ENCODE peak calls at places on chromosomes 2 and 18, in five cellular contexts. One of them, this sample, is unnamed.

GRCh38 chr2:64952896-64953482 is 36.2 kb upstream of the SLC1A4 start:
- DNase-seq in upper lobe of right lung: no peak
- DNase-seq in fibroblast of lung: peak; percentile 96
- DNase-seq in CD8-positive, alpha-beta T cell: no peak
- DNase-seq in neuronal stem cell: no peak
- DNase-seq in this sample: no peak

GRCh38 chr2:29902356-29902755 is 19.0 kb downstream of the ALK start:
- DNase-seq in fibroblast of lung: no peak
- DNase-seq in neuronal stem cell: no peak
- DNase-seq in upper lobe of right lung: no peak
- DNase-seq in CD8-positive, alpha-beta T cell: no peak
- DNase-seq in this sample: no peak

GRCh38 chr2:29123584-29124349 is 8.6 kb downstream of the CLIP4 start:
- DNase-seq in fibroblast of lung: peak; percentile 72
- DNase-seq in upper lobe of right lung: no peak
- DNase-seq in neuronal stem cell: no peak
- DNase-seq in CD8-positive, alpha-beta T cell: no peak
- DNase-seq in this sample: no peak

GRCh38 chr2:16481342-16481741 is 184.3 kb downstream of the CYRIA start:
- DNase-seq in CD8-positive, alpha-beta T cell: no peak
- DNase-seq in neuronal stem cell: no peak
- DNase-seq in fibroblast of lung: no peak
- DNase-seq in upper lobe of right lung: no peak
- DNase-seq in this sample: no peak

GRCh38 chr2:188897096-188897495 is 77.1 kb upstream of the COL3A1 start:
- DNase-seq in neuronal stem cell: no peak
- DNase-seq in CD8-positive, alpha-beta T cell: no peak
- DNase-seq in fibroblast of lung: peak; percentile 83
- DNase-seq in upper lobe of right lung: no peak
- DNase-seq in this sample: no peak

GRCh38 chr18:25001803-25002202 is 350.2 kb downstream of the ZNF521 start:
- DNase-seq in CD8-positive, alpha-beta T cell: no peak
- DNase-seq in fibroblast of lung: no peak
- DNase-seq in upper lobe of right lung: no peak
- DNase-seq in neuronal stem cell: no peak
- DNase-seq in this sample: no peak

GRCh38 chr18:10453261-10453884 is 1.1 kb upstream of the APCDD1 start:
- DNase-seq in neuronal stem cell: no peak
- DNase-seq in upper lobe of right lung: no peak
- DNase-seq in CD8-positive, alpha-beta T cell: no peak
- DNase-seq in fibroblast of lung: no peak
- DNase-seq in this sample: no peak

GRCh38 chr2:70716131-70716766 is 51.8 kb downstream of the ADD2 start:
- DNase-seq in CD8-positive, alpha-beta T cell: no peak
- DNase-seq in neuronal stem cell: no peak
- DNase-seq in upper lobe of right lung: no peak
- DNase-seq in fibroblast of lung: no peak
- DNase-seq in this sample: no peak

GRCh38 chr18:22683196-22683676 is 249.9 kb upstream of the RBBP8 start:
- DNase-seq in upper lobe of right lung: no peak
- DNase-seq in neuronal stem cell: no peak
- DNase-seq in fibroblast of lung: peak; percentile 83
- DNase-seq in CD8-positive, alpha-beta T cell: no peak
- DNase-seq in this sample: peak; percentile 86

GRCh38 chr18:36128907-36129299 is 237 bp downstream of the SLC39A6 start:
- DNase-seq in CD8-positive, alpha-beta T cell: no peak
- DNase-seq in neuronal stem cell: no peak
- DNase-seq in upper lobe of right lung: no peak
- DNase-seq in fibroblast of lung: no peak
- DNase-seq in this sample: no peak

GRCh38 chr2:109383505-109384307 is 230.1 kb downstream of the SEPTIN10 start:
- DNase-seq in upper lobe of right lung: peak; percentile 28
- DNase-seq in CD8-positive, alpha-beta T cell: no peak
- DNase-seq in neuronal stem cell: no peak
- DNase-seq in fibroblast of lung: no peak
- DNase-seq in this sample: peak; percentile 33

GRCh38 chr2:88018969-88019368 is 2.6 kb upstream of the RNU2-63P start:
- DNase-seq in fibroblast of lung: no peak
- DNase-seq in neuronal stem cell: no peak
- DNase-seq in upper lobe of right lung: no peak
- DNase-seq in CD8-positive, alpha-beta T cell: no peak
- DNase-seq in this sample: no peak
- H3K9me3 ChIP-seq in fibroblast of lung: no peaks in the 10 kb centered on the region
- H3K9me3 ChIP-seq in neuronal stem cell: no peaks in the 10 kb centered on the region
- H3K9me3 ChIP-seq in upper lobe of right lung: no peaks in the 10 kb centered on the region
- H3K9me3 ChIP-seq in CD8-positive, alpha-beta T cell: no peaks in the 10 kb centered on the region
- H3K9me3 ChIP-seq in this sample: no peaks in the 10 kb centered on the region

GRCh38 chr2:105989070-105989469 is 205.0 kb downstream of the UXS1 start:
- DNase-seq in upper lobe of right lung: no peak
- DNase-seq in fibroblast of lung: no peak
- DNase-seq in CD8-positive, alpha-beta T cell: no peak
- DNase-seq in neuronal stem cell: no peak
- DNase-seq in this sample: no peak

DNA sequence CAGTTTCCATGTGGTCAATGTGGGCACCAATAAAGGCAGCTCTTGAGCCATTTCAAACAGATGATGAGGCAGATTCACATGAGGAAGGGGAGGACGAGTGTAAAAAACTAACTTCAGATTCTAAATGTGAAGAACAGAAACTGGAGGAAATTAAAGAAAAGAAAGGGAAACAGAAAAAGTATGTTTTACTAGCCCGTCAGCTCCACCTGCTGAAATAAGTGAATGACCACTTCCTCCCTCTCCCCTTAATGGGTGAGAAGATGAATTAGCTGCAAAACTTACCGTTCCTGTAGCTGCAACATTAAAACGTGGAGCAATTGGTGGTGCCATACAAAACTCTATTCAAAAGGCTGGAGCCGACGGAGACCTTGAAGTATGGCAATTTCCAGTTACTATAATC is 203.5 kb downstream of the UXS1 start:
- DNase-seq in fibroblast of lung: peak; percentile 6
- DNase-seq in neuronal stem cell: no peak
- DNase-seq in upper lobe of right lung: no peak
- DNase-seq in CD8-positive, alpha-beta T cell: no peak
- DNase-seq in this sample: no peak
- H3K9me3 ChIP-seq in fibroblast of lung: no peaks in the 10 kb centered on the region
- H3K9me3 ChIP-seq in neuronal stem cell: peaks cover 8% of the 10 kb centered on the region
- H3K9me3 ChIP-seq in upper lobe of right lung: peaks cover 14% of the 10 kb centered on the region
- H3K9me3 ChIP-seq in CD8-positive, alpha-beta T cell: peaks cover 34% of the 10 kb centered on the region
- H3K9me3 ChIP-seq in this sample: peaks cover 18% of the 10 kb centered on the region

GRCh38 chr18:11905613-11906012 is 2.5 kb downstream of the MPPE1 start:
- DNase-seq in CD8-positive, alpha-beta T cell: no peak
- DNase-seq in upper lobe of right lung: no peak
- DNase-seq in fibroblast of lung: no peak
- DNase-seq in neuronal stem cell: no peak
- DNase-seq in this sample: no peak

GRCh38 chr18:11908182-11909080 is at the start of gene MPPE1:
- DNase-seq in upper lobe of right lung: peak; percentile 96
- DNase-seq in fibroblast of lung: peak; percentile 85
- DNase-seq in CD8-positive, alpha-beta T cell: peak; percentile 69
- DNase-seq in neuronal stem cell: peak; percentile 80
- DNase-seq in this sample: peak; percentile 97

GRCh38 chr18:11909081-11909410 is 929 bp upstream of the MPPE1 start:
- DNase-seq in CD8-positive, alpha-beta T cell: no peak
- DNase-seq in neuronal stem cell: no peak
- DNase-seq in fibroblast of lung: peak; percentile 29
- DNase-seq in upper lobe of right lung: no peak
- DNase-seq in this sample: no peak

GRCh38 chr18:11906181-11906580 is 1.9 kb downstream of the MPPE1 start:
- DNase-seq in neuronal stem cell: no peak
- DNase-seq in CD8-positive, alpha-beta T cell: no peak
- DNase-seq in upper lobe of right lung: no peak
- DNase-seq in fibroblast of lung: no peak
- DNase-seq in this sample: no peak

GRCh38 chr18:11906926-11907874 is 917 bp downstream of the MPPE1 start:
- DNase-seq in fibroblast of lung: no peak
- DNase-seq in upper lobe of right lung: no peak
- DNase-seq in CD8-positive, alpha-beta T cell: no peak
- DNase-seq in neuronal stem cell: no peak
- DNase-seq in this sample: no peak
- H3K9me3 ChIP-seq in fibroblast of lung: no peaks in the 10 kb centered on the region
- H3K9me3 ChIP-seq in upper lobe of right lung: no peaks in the 10 kb centered on the region
- H3K9me3 ChIP-seq in CD8-positive, alpha-beta T cell: no peaks in the 10 kb centered on the region
- H3K9me3 ChIP-seq in neuronal stem cell: no peaks in the 10 kb centered on the region
- H3K9me3 ChIP-seq in this sample: no peaks in the 10 kb centered on the region

DNA sequence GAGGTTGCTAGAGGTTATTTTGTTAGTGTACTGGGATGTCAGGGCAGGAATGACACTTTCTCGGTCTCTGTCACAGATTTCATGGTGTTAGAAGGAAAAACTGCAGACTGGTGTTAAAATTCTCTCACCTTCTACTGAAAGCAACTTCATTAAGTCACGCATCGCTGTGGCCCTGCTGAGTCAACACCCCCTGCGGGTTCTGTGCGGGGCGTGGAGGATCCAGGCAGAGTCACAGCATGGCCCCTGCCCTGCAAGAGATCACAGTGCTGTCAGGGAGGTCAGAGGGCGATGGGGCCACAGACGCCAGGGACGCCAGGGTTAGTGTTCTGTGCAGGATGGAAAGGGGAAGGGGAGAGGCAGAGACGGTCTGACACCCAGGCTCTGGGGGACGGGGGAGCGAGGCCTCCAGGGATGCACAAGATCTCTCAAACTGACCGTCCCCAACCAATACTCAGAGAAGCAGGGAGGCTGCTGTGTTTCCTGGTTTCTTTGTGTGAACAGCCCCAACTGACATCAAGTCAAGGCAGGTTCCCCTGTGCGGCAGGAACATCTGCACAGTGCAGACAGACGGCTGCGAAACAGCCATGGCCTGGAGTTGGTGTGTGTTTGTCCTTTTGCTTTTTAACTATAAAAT is 354.9 kb upstream of the SALL3 start:
- DNase-seq in upper lobe of right lung: no peak
- DNase-seq in fibroblast of lung: no peak
- DNase-seq in neuronal stem cell: no peak
- DNase-seq in CD8-positive, alpha-beta T cell: no peak
- DNase-seq in this sample: no peak
- H3K9me3 ChIP-seq in upper lobe of right lung: no peaks in the 10 kb centered on the region
- H3K9me3 ChIP-seq in fibroblast of lung: no peaks in the 10 kb centered on the region
- H3K9me3 ChIP-seq in neuronal stem cell: no peaks in the 10 kb centered on the region
- H3K9me3 ChIP-seq in CD8-positive, alpha-beta T cell: no peaks in the 10 kb centered on the region
- H3K9me3 ChIP-seq in this sample: no peaks in the 10 kb centered on the region

DNA sequence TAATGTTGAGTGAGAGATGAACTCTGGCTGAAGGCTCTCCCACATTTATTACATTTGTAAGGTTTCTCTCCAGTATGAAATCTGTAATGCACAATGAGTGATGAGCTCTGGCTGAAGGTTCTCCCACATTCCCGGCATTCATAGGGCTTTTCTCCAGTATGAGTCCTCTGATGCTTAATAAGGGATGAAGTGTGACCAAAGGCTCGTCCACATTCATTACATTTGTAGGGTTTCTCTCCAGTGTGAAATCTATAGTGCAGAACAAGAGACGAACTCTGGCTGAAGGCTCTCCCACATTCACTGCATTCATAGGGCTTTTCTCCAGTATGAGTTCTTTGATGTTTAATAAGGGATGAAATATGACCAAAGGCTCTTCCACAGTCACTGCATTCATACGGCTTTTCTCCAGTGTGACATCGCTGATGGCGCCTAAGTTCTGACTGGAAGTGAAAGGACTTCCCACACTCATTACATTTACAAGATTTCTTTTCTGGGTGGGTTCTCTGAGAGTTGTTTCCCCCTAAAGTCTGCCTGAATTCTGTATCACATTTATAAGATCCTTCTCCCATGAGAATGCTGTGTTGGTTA is 10.2 kb downstream of the ZNF514 start:
- DNase-seq in fibroblast of lung: peak; percentile 8
- DNase-seq in upper lobe of right lung: no peak
- DNase-seq in CD8-positive, alpha-beta T cell: no peak
- DNase-seq in neuronal stem cell: no peak
- DNase-seq in this sample: no peak
- H3K9me3 ChIP-seq in fibroblast of lung: peaks cover 16% of the 10 kb centered on the region
- H3K9me3 ChIP-seq in upper lobe of right lung: peaks cover 77% of the 10 kb centered on the region
- H3K9me3 ChIP-seq in CD8-positive, alpha-beta T cell: peaks cover 70% of the 10 kb centered on the region
- H3K9me3 ChIP-seq in neuronal stem cell: peaks cover 83% of the 10 kb centered on the region
- H3K9me3 ChIP-seq in this sample: peaks cover 79% of the 10 kb centered on the region

DNA sequence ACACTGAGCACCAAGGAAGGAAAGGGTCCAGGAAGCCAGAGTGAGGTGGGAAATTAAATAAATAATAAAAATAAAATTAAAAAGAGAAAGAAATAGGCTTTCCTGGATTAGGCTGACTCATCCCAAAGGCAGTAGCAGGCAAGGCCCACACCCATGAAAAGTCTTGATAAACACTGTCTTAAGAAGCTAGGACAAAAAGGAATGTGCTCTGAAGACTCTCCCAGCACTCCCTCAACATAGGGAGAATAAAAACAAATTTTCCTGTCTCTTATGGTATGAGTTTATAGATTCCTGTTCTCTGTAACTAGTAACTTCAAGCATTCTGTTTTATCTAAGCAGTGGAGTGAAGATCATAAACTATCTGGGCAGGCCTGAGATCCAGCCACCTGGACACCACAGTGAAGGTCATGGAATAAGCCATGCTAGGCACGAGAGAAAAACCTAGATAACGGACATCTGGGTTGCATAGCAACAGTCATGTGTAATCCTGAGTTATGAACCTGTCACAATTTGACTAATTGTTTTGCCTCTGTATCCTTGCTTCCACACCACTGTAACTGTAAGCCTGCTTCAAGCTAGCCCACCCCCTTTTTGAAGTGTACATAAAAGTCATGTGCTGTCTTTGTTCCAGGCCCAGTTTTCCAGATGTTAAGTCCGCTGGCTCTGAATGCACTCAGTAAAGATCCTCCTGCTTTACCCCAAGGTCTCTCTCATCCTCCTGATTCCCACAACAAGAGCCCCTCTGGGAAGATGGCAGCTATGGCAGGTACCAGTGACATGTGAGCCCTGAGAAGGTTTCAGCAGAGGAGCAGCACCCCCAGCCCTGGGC is 107.8 kb downstream of the NDUFA10 start:
- DNase-seq in CD8-positive, alpha-beta T cell: no peak
- DNase-seq in upper lobe of right lung: no peak
- DNase-seq in fibroblast of lung: no peak
- DNase-seq in neuronal stem cell: no peak
- DNase-seq in this sample: peak; percentile 4
- H3K9me3 ChIP-seq in CD8-positive, alpha-beta T cell: peaks cover 6% of the 10 kb centered on the region
- H3K9me3 ChIP-seq in upper lobe of right lung: peaks cover 17% of the 10 kb centered on the region
- H3K9me3 ChIP-seq in fibroblast of lung: no peaks in the 10 kb centered on the region
- H3K9me3 ChIP-seq in neuronal stem cell: peaks cover 14% of the 10 kb centered on the region
- H3K9me3 ChIP-seq in this sample: peaks cover 17% of the 10 kb centered on the region

DNA sequence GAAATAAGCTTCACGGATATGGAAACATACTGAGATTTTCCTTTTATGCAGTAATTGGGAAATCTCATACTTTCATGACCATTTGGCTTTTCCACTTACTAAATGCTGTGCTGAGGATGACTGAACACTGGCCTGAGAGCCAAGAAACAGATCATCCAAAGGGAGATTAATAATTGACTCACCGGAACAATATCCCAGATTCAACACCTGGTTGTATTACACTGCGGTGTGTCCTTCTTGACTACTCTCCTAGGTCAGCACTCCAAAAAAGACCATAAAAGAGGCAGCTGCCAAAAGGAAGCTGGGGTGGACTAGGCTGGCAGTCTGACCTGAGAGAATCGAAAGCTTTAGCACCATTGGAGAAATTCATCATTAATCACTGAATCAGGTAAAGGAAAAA is 469.1 kb downstream of the CBLN2 start:
- DNase-seq in neuronal stem cell: no peak
- DNase-seq in fibroblast of lung: no peak
- DNase-seq in upper lobe of right lung: no peak
- DNase-seq in CD8-positive, alpha-beta T cell: no peak
- DNase-seq in this sample: no peak
- H3K9me3 ChIP-seq in neuronal stem cell: no peaks in the 10 kb centered on the region
- H3K9me3 ChIP-seq in fibroblast of lung: no peaks in the 10 kb centered on the region
- H3K9me3 ChIP-seq in upper lobe of right lung: no peaks in the 10 kb centered on the region
- H3K9me3 ChIP-seq in CD8-positive, alpha-beta T cell: peaks cover 5% of the 10 kb centered on the region
- H3K9me3 ChIP-seq in this sample: no peaks in the 10 kb centered on the region

GRCh38 chr2:59413751-59414570 is 1139.5 kb downstream of the BCL11A start:
- DNase-seq in CD8-positive, alpha-beta T cell: no peak
- DNase-seq in fibroblast of lung: no peak
- DNase-seq in neuronal stem cell: no peak
- DNase-seq in upper lobe of right lung: no peak
- DNase-seq in this sample: peak; percentile 30
- H3K9me3 ChIP-seq in CD8-positive, alpha-beta T cell: no peaks in the 10 kb centered on the region
- H3K9me3 ChIP-seq in fibroblast of lung: no peaks in the 10 kb centered on the region
- H3K9me3 ChIP-seq in neuronal stem cell: no peaks in the 10 kb centered on the region
- H3K9me3 ChIP-seq in upper lobe of right lung: no peaks in the 10 kb centered on the region
- H3K9me3 ChIP-seq in this sample: peaks cover 2% of the 10 kb centered on the region

This sample was measured in kidney.